ENCODE peak calls at places on chromosome 9, in six cellular contexts. C is A549, L is HCT116, S is HepG2, D is H1, J is K562. T is an unnamed sample.

GRCh38 chr9:130045657-130046450 is 2.9 kb upstream of the FNBP1 start:
- DNase-seq in C (no peak), L (no peak), S (no peak), D (no peak), J (no peak), T (no peak)

GRCh38 chr9:134123764-134124128 is 12.1 kb upstream of the WDR5 start:
- DNase-seq in C (no peak), L (no peak), S (no peak), D (no peak), J (no peak), T (no peak)

GRCh38 chr9:89740722-89741121 is 135.9 kb downstream of the GADD45G start:
- DNase-seq in C (no peak), L (no peak), S (no peak), D (no peak), J (no peak), T (no peak)

GRCh38 chr9:136951541-136952353 is at the start of gene LCN12:
- DNase-seq in C (no peak), L (no peak), S (no peak), D (no peak), J (no peak), T (no peak)

GRCh38 chr9:33374634-33375237 is 27.6 kb downstream of the AQP7 start:
- DNase-seq in C (peak; percentile 77), L (peak; percentile 64), S (peak; percentile 70), D (no peak), J (peak; percentile 79), T (peak; percentile 74)

GRCh38 chr9:1536522-1537170 is 478.5 kb upstream of the SMARCA2 start:
- DNase-seq in C (no peak), L (no peak), S (no peak), D (no peak), J (no peak), T (no peak)

GRCh38 chr9:61673664-61674381 is 484.0 kb downstream of the SPATA31A7 start:
- DNase-seq in C (no peak), L (no peak), S (no peak), D (no peak), J (no peak), T (no peak)

GRCh38 chr9:113682297-113682771 is 193.8 kb upstream of the ZNF618 start:
- DNase-seq in C (peak; percentile 94), L (peak; percentile 83), S (peak; percentile 76), D (peak; percentile 66), J (peak; percentile 69), T (peak; percentile 90)

GRCh38 chr9:2053883-2054845 is 39.0 kb downstream of the SMARCA2 start:
- DNase-seq in C (no peak), L (no peak), S (no peak), D (no peak), J (no peak), T (peak; percentile 47)

GRCh38 chr9:129949821-129950220 is 93.2 kb downstream of the FNBP1 start:
- DNase-seq in C (no peak), L (no peak), S (no peak), D (no peak), J (no peak), T (no peak)

GRCh38 chr9:38641985-38642864 is 21.8 kb upstream of the ANKRD18A start:
- DNase-seq in C (peak; percentile 68), L (peak; percentile 59), S (peak; percentile 17), D (no peak), J (no peak), T (peak; percentile 22)

GRCh38 chr9:80175286-80175906 is 603.6 kb downstream of the TLE4 start:
- DNase-seq in C (peak; percentile 39), L (peak; percentile 7), S (peak; percentile 23), D (no peak), J (peak; percentile 8), T (peak; percentile 64)

GRCh38 chr9:121748727-121749546 is 97.5 kb downstream of the DAB2IP start:
- DNase-seq in C (no peak), L (no peak), S (peak; percentile 26), D (no peak), J (no peak), T (no peak)

GRCh38 chr9:14346826-14347407 is 33.0 kb upstream of the NFIB start:
- DNase-seq in C (no peak), L (no peak), S (no peak), D (no peak), J (no peak), T (no peak)

GRCh38 chr9:124622882-124623281 is 115.7 kb upstream of the NR5A1 start:
- DNase-seq in C (no peak), L (no peak), S (no peak), D (no peak), J (no peak), T (no peak)

GRCh38 chr9:99851028-99851822 is 29.5 kb downstream of the NR4A3 start:
- DNase-seq in C (no peak), L (no peak), S (no peak), D (no peak), J (no peak), T (no peak)

GRCh38 chr9:97564291-97565175 is 63.1 kb downstream of the TMOD1 start:
- DNase-seq in C (peak; percentile 19), L (no peak), S (no peak), D (no peak), J (no peak), T (peak; percentile 78)
- TF ChIP-seq CEBPB in C (no peak), L (no peak), S (no peak), D (no peak), J (no peak), T (no peak)

DNA sequence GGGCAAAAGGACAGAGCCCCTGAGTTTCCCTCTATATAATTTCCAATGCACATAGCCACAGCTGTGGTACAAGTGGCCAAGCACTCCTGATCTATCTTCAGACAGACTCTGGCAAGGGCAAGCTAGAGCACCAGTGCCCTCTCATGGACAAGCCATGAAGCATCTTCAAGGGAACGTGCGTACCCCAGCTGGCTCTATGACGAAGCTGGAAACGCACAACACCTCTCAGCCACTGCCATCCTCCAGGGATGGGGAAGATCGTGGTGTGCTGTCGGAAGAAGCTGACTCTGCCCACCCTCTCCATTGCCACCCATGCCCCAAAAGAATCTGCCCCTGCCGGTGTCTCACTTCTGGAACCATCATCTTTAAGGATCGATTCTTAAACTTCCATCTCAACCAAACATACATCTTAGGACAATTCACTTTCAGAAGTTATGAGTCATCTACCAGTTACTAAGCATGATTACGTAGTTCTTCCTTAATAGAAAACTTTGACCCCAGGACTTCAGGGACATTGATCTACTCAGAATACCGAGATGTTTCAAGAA is 482.9 kb downstream of the AGTPBP1 start:
- DNase-seq in C (peak; percentile 74), L (peak; percentile 63), S (peak; percentile 39), D (peak; percentile 47), J (peak; percentile 7), T (no peak)
- TF ChIP-seq CEBPB in C (no peak), L (no peak), S (no peak), D (no peak), J (no peak), T (no peak)

DNA sequence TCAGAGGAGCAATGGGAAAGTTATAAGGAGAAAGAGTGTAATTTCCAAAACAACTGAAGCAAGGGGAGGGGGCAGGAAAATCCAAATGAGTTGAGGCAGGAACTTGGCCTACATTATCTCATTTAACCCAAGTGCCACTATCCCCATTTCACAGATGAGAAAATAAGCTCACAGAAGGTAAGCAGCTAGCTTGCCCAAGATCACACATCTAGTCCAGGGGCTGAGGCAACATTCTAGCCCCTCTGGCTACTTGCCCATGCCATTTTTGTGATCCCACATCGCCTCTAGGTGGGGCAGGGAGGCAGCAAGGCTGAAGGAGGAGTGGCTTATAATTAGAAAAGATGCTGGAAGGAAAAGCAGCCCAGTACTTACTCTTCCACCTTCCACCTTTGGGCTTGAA is 2.6 kb upstream of the PSIP1 start:
- DNase-seq in C (peak; percentile 53), L (peak; percentile 41), S (peak; percentile 32), D (peak; percentile 36), J (peak; percentile 21), T (no peak)
- TF ChIP-seq CEBPB in C (no peak), L (no peak), S (no peak), D (no peak), J (no peak), T (no peak)

DNA sequence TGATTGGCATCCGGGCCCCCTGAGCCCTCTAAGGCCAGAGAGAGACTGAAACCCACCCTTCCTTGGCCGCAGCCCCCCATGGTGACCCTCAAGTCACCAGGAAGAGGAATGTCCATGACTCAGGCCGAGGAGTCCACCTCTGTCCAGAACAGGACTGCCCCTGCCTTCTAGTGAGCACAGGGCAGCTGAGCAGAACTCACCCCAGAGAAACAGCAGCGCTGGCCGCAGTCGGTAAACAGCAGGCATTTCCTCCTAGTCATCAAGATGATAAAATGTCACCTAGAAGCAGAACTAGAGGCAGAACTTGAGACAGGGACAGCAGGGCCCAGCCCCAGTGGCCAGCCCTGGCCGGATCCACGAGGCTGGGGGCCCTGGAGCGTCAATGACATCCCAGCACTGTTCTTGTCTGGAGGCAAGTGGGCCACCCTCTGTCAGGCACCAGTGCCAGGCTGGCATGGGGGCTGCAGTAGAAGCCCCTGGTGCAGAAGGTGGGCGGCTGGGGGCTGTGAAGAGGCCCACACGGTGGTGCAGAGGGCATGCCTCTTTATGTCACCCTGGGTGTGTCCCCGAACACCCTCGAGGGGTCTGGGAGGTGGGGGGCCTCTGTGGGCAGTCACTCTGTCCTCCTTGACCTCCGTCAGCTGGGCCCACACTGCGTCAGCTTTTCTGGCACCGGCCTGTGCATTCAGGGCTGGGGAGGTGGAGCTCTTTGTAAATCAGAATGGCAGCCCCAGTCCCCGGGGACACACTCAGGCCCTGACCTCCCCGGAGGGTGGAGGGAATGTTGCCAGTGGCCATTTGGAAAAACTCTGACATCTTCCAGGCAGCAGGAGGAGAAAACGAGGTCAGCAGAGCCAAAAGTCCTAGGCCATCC is 83.0 kb downstream of the NTNG2 start:
- DNase-seq in C (no peak), L (no peak), S (no peak), D (no peak), J (no peak), T (no peak)
- TF ChIP-seq CEBPB in C (no peak), L (no peak), S (no peak), D (no peak), J (no peak), T (no peak)

DNA sequence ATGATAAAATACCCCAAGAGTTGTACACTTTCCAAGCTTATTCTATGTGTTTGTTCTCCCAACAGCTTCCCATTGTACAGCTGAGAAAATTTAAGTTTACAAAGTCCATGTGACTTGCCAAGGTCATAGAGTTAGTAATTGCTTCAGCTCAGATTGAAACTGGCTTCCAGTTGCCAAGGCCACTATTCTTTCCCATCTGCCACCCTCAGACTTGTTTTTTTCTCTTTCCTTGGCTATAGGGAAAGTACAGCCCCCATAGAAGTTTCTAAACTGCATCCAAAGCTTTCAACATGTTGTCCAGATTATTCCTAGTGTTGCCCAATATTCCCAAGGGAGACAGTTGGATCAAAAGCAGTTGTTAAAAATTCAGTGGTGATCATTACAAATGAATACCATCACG is 34.8 kb downstream of the TNFSF8 start:
- DNase-seq in C (no peak), L (no peak), S (no peak), D (no peak), J (no peak), T (peak; percentile 23)
- TF ChIP-seq CEBPB in C (no peak), L (no peak), S (no peak), D (no peak), J (no peak), T (peak; percentile 59)

DNA sequence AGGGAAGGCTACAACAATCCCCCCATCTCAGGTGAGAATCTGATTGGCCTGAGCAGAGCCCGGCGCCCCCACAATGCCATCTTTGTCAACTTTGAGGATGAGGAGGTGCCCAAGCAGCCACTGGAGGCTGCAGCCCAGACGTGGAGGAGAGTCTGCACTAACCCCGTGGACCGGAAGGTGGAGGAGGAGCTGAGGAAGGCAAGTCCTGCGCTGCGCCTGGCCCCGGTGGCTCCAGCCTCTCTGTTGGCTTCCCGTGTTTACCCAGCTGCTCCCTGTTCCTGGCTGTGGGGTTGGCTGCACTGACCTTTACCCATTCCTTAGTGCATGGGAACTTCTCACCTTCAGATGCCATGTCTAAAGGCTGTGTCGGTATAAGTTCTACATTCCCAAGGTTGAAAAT is 11.0 kb upstream of the CEL start:
- DNase-seq in C (no peak), L (no peak), S (no peak), D (no peak), J (no peak), T (no peak)
- TF ChIP-seq CEBPB in C (no peak), L (no peak), S (no peak), D (no peak), J (no peak), T (no peak)

T was measured in IMR-90.